ENCODE peak calls at places on chromosomes 11 and 22, in nine cellular contexts. W is spleen; I is cardiac muscle cell; H is psoas muscle; X is body of pancreas; S is suprapubic skin; A is CD8-positive, alpha-beta memory T cell; U is substantia nigra; Z is AG04450. D is an unnamed sample.

GRCh38 chr11:72899238-72899637 is 85.0 kb downstream of the ATG16L2 start:
- DNase-seq in W (no peak), I (no peak), H (no peak), X (no peak), S (no peak), A (no peak), U (no peak), Z (no peak), D (no peak)

GRCh38 chr22:29706493-29706892 is 13.3 kb upstream of the CABP7 start:
- DNase-seq in W (no peak), I (no peak), H (no peak), X (no peak), S (no peak), A (no peak), U (no peak), Z (no peak), D (no peak)

GRCh38 chr11:29260939-29261705 is 755.7 kb downstream of the KCNA4 start:
- DNase-seq in W (no peak), I (no peak), H (no peak), X (no peak), S (no peak), A (no peak), U (no peak), Z (peak), D (no peak)

GRCh38 chr11:29120329-29120695 is 896.5 kb downstream of the KCNA4 start:
- DNase-seq in W (no peak), I (no peak), H (no peak), X (no peak), S (no peak), A (no peak), U (no peak), Z (no peak), D (no peak)

GRCh38 chr22:46734830-46735453 is 3.1 kb downstream of the CERK start:
- DNase-seq in W (peak), I (no peak), H (no peak), X (peak), S (no peak), A (peak), U (no peak), Z (no peak), D (no peak)

GRCh38 chr22:39012525-39013516 is 1.2 kb upstream of the APOBEC3C start:
- DNase-seq in W (no peak), I (no peak), H (no peak), X (no peak), S (no peak), A (no peak), U (no peak), Z (no peak), D (no peak)

GRCh38 chr11:127056338-127056971 is 55.9 kb upstream of the KIRREL3 start:
- DNase-seq in W (no peak), I (no peak), H (no peak), X (no peak), S (no peak), A (no peak), U (no peak), Z (no peak), D (no peak)

GRCh38 chr22:47089374-47089773 is 326.9 kb downstream of the TBC1D22A start:
- DNase-seq in W (no peak), I (no peak), H (no peak), X (no peak), S (no peak), A (no peak), U (no peak), Z (no peak), D (no peak)

GRCh38 chr22:37973271-37974170 is 10.8 kb downstream of the SOX10 start:
- DNase-seq in W (no peak), I (no peak), H (no peak), X (no peak), S (no peak), A (no peak), U (no peak), Z (no peak), D (no peak)

GRCh38 chr11:115226556-115226955 is 277.7 kb downstream of the CADM1 start:
- DNase-seq in W (no peak), I (peak), H (no peak), X (no peak), S (no peak), A (no peak), U (no peak), Z (peak), D (no peak)

GRCh38 chr11:114787126-114787525 is 108.8 kb downstream of the NXPE2 start:
- DNase-seq in W (no peak), I (no peak), H (no peak), X (no peak), S (no peak), A (no peak), U (no peak), Z (no peak), D (no peak)

GRCh38 chr11:68037481-68038225 is 1.2 kb upstream of the TCIRG1 start:
- DNase-seq in W (peak), I (no peak), H (peak), X (peak), S (no peak), A (no peak), U (peak), Z (no peak), D (no peak)
- H3K27ac ChIP-seq in W (peak), I (peak), H (peak), X (peak), S (peak), A (peak), U (peak), Z (no peak), D (no peak)

GRCh38 chr11:86570020-86570419 is 102.4 kb downstream of the ME3 start:
- DNase-seq in W (no peak), I (peak), H (no peak), X (no peak), S (no peak), A (no peak), U (no peak), Z (no peak), D (no peak)
- H3K27ac ChIP-seq in W (no peak), I (no peak), H (no peak), X (no peak), S (no peak), A (no peak), U (no peak), Z (no peak), D (no peak)

GRCh38 chr11:10311802-10312201 is 6.9 kb downstream of the ADM start:
- DNase-seq in W (no peak), I (no peak), H (no peak), X (no peak), S (no peak), A (no peak), U (no peak), Z (no peak), D (no peak)
- H3K27ac ChIP-seq in W (no peak), I (no peak), H (no peak), X (no peak), S (no peak), A (no peak), U (no peak), Z (no peak), D (no peak)

GRCh38 chr11:45209480-45209879 is 63.0 kb downstream of the PRDM11 start:
- DNase-seq in W (no peak), I (no peak), H (no peak), X (no peak), S (no peak), A (no peak), U (no peak), Z (no peak), D (no peak)
- H3K27ac ChIP-seq in W (peak), I (peak), H (peak), X (peak), S (no peak), A (no peak), U (peak), Z (no peak), D (peak)

DNA sequence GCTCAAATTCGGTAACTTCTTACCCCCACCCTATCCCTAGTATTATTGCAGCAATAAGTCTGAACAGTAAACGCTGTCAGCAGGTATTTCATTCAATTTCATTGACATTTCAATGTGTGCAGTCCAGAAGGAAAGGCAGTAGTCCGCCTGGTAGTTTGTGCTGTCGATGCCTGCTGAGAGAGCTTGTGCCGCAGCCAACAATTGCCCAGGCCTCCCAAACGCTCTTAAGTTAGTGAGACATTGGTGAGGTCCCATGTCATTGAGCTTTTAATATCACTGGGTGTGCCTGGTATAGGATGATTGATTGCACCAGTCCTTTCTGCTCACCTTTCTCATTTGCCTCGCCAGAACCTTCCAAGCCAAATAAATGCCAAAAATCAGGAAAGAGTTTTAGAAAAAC is 28.1 kb downstream of the ALKBH3 start:
- DNase-seq in W (no peak), I (no peak), H (no peak), X (no peak), S (no peak), A (no peak), U (no peak), Z (no peak), D (no peak)
- H3K27ac ChIP-seq in W (no peak), I (no peak), H (peak), X (no peak), S (no peak), A (no peak), U (no peak), Z (no peak), D (no peak)

GRCh38 chr22:45104313-45104712 is 59.4 kb upstream of the NUP50 start:
- DNase-seq in W (no peak), I (no peak), H (no peak), X (no peak), S (no peak), A (no peak), U (no peak), Z (no peak), D (no peak)
- H3K27ac ChIP-seq in W (no peak), I (no peak), H (no peak), X (no peak), S (no peak), A (no peak), U (no peak), Z (no peak), D (no peak)

D was measured in dorsolateral prefrontal cortex.